ENCODE peak calls at places on chromosomes 11 and 22, in seven cellular contexts. L, X, O, S, Q, P and D are unnamed samples.

GRCh38 chr22:46638601-46639431 is 18.6 kb downstream of the GRAMD4 start:
- DNase-seq in L (no peak), X (no peak), O (no peak), S (no peak), Q (peak; percentile 16), P (no peak), D (no peak)

GRCh38 chr11:67289651-67290479 is 762 bp downstream of the ANKRD13D start:
- DNase-seq in L (peak; percentile 19), X (no peak), O (no peak), S (no peak), Q (no peak), P (no peak), D (no peak)

GRCh38 chr11:100941033-100941432 is 188.6 kb downstream of the PGR start:
- DNase-seq in L (no peak), X (no peak), O (no peak), S (no peak), Q (no peak), P (no peak), D (no peak)

GRCh38 chr11:64361659-64362058 is 2.7 kb downstream of the RPS6KA4 start:
- DNase-seq in L (no peak), X (no peak), O (no peak), S (no peak), Q (no peak), P (no peak), D (no peak)

GRCh38 chr11:1471736-1472135 is 14.8 kb downstream of the MOB2 start:
- DNase-seq in L (no peak), X (no peak), O (no peak), S (no peak), Q (no peak), P (no peak), D (peak; percentile 6)

GRCh38 chr11:1546077-1546535 is 26.0 kb downstream of the DUSP8 start:
- DNase-seq in L (no peak), X (no peak), O (no peak), S (no peak), Q (no peak), P (no peak), D (peak; percentile 22)

GRCh38 chr11:42890773-42891172 is 421.0 kb upstream of the API5 start:
- DNase-seq in L (no peak), X (no peak), O (no peak), S (no peak), Q (no peak), P (no peak), D (no peak)

GRCh38 chr22:23657712-23658111 is 25.6 kb upstream of the DRICH1 start:
- DNase-seq in L (no peak), X (no peak), O (no peak), S (no peak), Q (no peak), P (no peak), D (no peak)

GRCh38 chr11:63769719-63770443 is 1.3 kb upstream of the ZFTA start:
- DNase-seq in L (peak; percentile 21), X (no peak), O (no peak), S (no peak), Q (no peak), P (no peak), D (peak; percentile 57)

GRCh38 chr22:46684706-46685105 is 53.3 kb downstream of the CERK start:
- DNase-seq in L (no peak), X (no peak), O (no peak), S (no peak), Q (no peak), P (no peak), D (no peak)

GRCh38 chr11:27921472-27921871 is 186.5 kb downstream of the KIF18A start:
- DNase-seq in L (no peak), X (no peak), O (no peak), S (no peak), Q (no peak), P (no peak), D (no peak)

GRCh38 chr11:8094656-8095055 is 13.6 kb downstream of the TUB start:
- DNase-seq in L (no peak), X (no peak), O (no peak), S (no peak), Q (no peak), P (no peak), D (no peak)

GRCh38 chr11:134445601-134446325 is 33.7 kb upstream of the B3GAT1 start:
- DNase-seq in L (no peak), X (no peak), O (no peak), S (no peak), Q (no peak), P (no peak), D (no peak)

GRCh38 chr22:46367707-46368191 is 32.2 kb downstream of the TRMU start:
- DNase-seq in L (peak; percentile 35), X (no peak), O (peak; percentile 61), S (peak; percentile 90), Q (peak; percentile 36), P (peak; percentile 85), D (peak; percentile 82)

GRCh38 chr22:39621826-39622225 is 51.3 kb downstream of the CACNA1I start:
- DNase-seq in L (no peak), X (no peak), O (no peak), S (no peak), Q (no peak), P (no peak), D (no peak)

GRCh38 chr11:134560066-134560465 is 148.0 kb upstream of the B3GAT1 start:
- DNase-seq in L (no peak), X (no peak), O (no peak), S (no peak), Q (no peak), P (no peak), D (peak; percentile 33)

GRCh38 chr11:99418927-99419707 is 398.4 kb downstream of the CNTN5 start:
- DNase-seq in L (no peak), X (no peak), O (no peak), S (no peak), Q (peak; percentile 31), P (no peak), D (no peak)

GRCh38 chr11:36432747-36433146 is 77.3 kb downstream of the TRAF6 start:
- DNase-seq in L (no peak), X (no peak), O (no peak), S (no peak), Q (no peak), P (no peak), D (no peak)

GRCh38 chr11:37107415-37107814 is 509.4 kb upstream of the RAG2 start:
- DNase-seq in L (no peak), X (no peak), O (no peak), S (no peak), Q (no peak), P (no peak), D (no peak)

GRCh38 chr11:65503606-65503922 is 4.7 kb downstream of the MALAT1 start:
- DNase-seq in L (no peak), X (no peak), O (no peak), S (no peak), Q (no peak), P (no peak), D (no peak)

GRCh38 chr11:119130662-119131061 is 9.3 kb downstream of the HINFP start:
- DNase-seq in L (no peak), X (no peak), O (no peak), S (no peak), Q (no peak), P (no peak), D (no peak)
- TF ChIP-seq CTCF in L (no peak), X (no peak), O (no peak), S (no peak), Q (no peak), P (no peak), D (no peak)

GRCh38 chr11:116916872-116917271 is 79.5 kb upstream of the APOA1 start:
- DNase-seq in L (no peak), X (no peak), O (no peak), S (no peak), Q (no peak), P (no peak), D (no peak)

GRCh38 chr11:116913000-116913399 is 75.6 kb upstream of the APOA1 start:
- DNase-seq in L (peak; percentile 56), X (no peak), O (no peak), S (no peak), Q (peak; percentile 61), P (no peak), D (no peak)

GRCh38 chr11:116918925-116919653 is 81.7 kb upstream of the APOA1 start:
- DNase-seq in L (peak; percentile 44), X (no peak), O (no peak), S (no peak), Q (no peak), P (no peak), D (no peak)

GRCh38 chr11:116917632-116918031 is 80.2 kb upstream of the APOA1 start:
- DNase-seq in L (no peak), X (no peak), O (no peak), S (no peak), Q (no peak), P (no peak), D (no peak)

DNA sequence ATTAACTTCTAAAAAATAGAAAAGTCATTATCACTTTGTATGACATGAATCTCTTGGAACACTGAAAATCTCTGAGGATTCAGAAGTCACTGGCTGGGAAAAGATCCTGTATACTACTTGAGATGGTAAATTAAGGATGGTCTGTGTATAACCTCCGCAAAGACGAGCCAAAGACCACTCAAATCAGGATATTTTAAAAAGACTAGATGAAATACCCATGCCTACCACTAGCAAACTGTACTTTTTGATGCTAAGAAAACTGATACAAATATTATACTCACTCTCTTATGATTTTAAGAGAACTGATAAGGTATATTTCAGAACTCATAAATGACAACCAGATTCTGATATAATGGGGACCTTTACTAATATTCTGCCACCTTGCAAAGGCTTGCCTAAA is 78.6 kb upstream of the APOA1 start:
- DNase-seq in L (no peak), X (no peak), O (no peak), S (no peak), Q (no peak), P (no peak), D (no peak)
- TF ChIP-seq CTCF in L (no peak), X (no peak), O (no peak), S (no peak), Q (no peak), P (peak; percentile 9), D (peak; percentile 27)

DNA sequence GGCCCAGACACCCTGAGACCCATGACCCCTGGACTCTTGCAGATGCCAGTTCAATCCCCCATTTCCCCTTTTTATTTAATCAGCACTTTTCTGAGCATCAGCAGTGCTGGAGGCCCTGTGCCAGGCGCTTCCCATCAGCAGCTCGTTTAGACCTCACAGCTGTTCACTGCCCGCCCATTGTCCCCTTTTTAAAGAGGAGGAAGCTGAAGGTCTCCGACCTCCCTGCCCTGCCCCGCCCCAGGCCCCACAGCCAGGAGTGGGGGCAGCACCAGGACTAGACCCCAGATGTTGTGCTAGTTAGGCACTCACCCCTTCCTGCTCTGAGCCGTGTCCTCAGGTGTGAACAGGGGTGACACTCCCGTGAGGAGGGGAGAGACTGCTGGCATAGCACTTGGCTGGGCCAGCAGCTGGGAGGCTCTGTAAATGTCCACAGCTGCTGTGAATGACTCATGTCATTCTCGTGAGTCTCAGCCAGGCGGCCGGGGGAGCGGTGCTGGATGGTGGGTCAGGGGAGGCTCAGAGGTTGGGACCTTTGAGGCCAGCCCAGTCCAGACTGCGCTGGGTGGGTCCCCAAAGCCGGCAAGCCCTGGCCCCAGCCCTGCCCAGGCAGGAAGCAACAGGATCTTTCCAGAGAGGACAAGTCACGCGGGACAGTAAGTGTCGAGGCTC is 19.9 kb downstream of the EMID1 start:
- DNase-seq in L (peak; percentile 49), X (no peak), O (no peak), S (no peak), Q (no peak), P (no peak), D (peak; percentile 52)
- TF ChIP-seq CTCF in L (no peak), X (no peak), O (no peak), S (no peak), Q (no peak), P (no peak), D (no peak)

DNA sequence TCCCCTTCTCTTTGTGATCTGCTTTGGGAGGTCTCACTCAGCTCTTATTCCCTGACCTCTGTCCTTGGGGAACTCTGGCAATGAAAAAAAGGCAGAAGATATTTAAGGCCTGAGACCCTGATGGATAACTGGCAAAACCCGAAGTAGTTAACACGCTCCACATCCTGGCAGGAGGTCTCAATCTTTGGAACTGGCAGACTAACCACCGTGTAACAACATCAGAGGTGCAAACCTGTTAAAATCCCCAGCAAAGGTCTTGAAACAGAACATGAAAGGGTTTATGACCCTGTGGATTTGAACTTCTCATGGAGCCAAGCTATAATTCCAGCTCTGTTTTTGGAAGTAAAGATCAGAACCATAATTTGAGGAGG is 160.3 kb downstream of the DBX1 start:
- DNase-seq in L (no peak), X (no peak), O (no peak), S (no peak), Q (no peak), P (no peak), D (no peak)
- TF ChIP-seq CTCF in L (no peak), X (no peak), O (no peak), S (no peak), Q (no peak), P (no peak), D (no peak)